ENCODE peak calls at places on chromosome 5, in six cellular contexts. G is CD8-positive, alpha-beta T cell; S is A549; A is breast epithelium; I is right lobe of liver; T is CD8-positive, alpha-beta memory T cell. X is an unnamed sample.

GRCh38 chr5:127596501-127596900 is 52.4 kb upstream of the CTXN3 start:
- DNase-seq in A (no peak), T (no peak), S (no peak), G (no peak), I (no peak), X (no peak)

GRCh38 chr5:159459132-159459627 is 128.9 kb upstream of the IL12B start:
- DNase-seq in I (no peak), S (no peak), G (no peak), A (no peak), T (no peak), X (no peak)

GRCh38 chr5:82924241-82924989 is 152.8 kb downstream of the TMEM167A start:
- DNase-seq in G (no peak), T (no peak), A (no peak), S (no peak), I (no peak), X (no peak)

GRCh38 chr5:89265511-89266169 is 382.7 kb upstream of the MEF2C start:
- DNase-seq in S (no peak), I (no peak), T (no peak), G (no peak), A (no peak), X (no peak)

GRCh38 chr5:140239939-140240700 is 62.8 kb downstream of the PFDN1 start:
- DNase-seq in T (peak; percentile 13), A (no peak), S (peak; percentile 76), G (peak; percentile 60), I (no peak), X (peak; percentile 55)

GRCh38 chr5:29040404-29040803 is 2002.0 kb upstream of the CDH9 start:
- DNase-seq in S (no peak), T (no peak), A (no peak), G (no peak), I (no peak), X (no peak)

GRCh38 chr5:102711525-102712240 is 43.4 kb upstream of the PAM start:
- DNase-seq in A (no peak), I (no peak), G (no peak), T (no peak), S (no peak), X (no peak)

GRCh38 chr5:137734962-137735530 is 843 bp downstream of the KLHL3 start:
- DNase-seq in I (peak; percentile 51), S (no peak), T (no peak), G (peak; percentile 59), A (no peak), X (no peak)

GRCh38 chr5:111626473-111627166 is 114.3 kb upstream of the STARD4 start:
- DNase-seq in T (no peak), I (no peak), G (no peak), S (no peak), A (no peak), X (no peak)

GRCh38 chr5:172904643-172905345 is 54.4 kb upstream of the RPL26L1 start:
- DNase-seq in I (peak; percentile 95), A (peak; percentile 97), G (no peak), S (peak; percentile 78), T (no peak), X (peak; percentile 80)

GRCh38 chr5:15560421-15560820 is 60.4 kb downstream of the FBXL7 start:
- DNase-seq in T (no peak), A (no peak), I (no peak), S (no peak), G (no peak), X (no peak)

GRCh38 chr5:172164773-172165212 is 23.2 kb downstream of the STK10 start:
- DNase-seq in G (no peak), A (no peak), T (no peak), S (no peak), I (no peak), X (peak; percentile 74)

GRCh38 chr5:140556438-140556837 is 835 bp downstream of the SRA1 start:
- DNase-seq in A (no peak), G (no peak), I (no peak), T (no peak), S (no peak), X (no peak)

GRCh38 chr5:25754895-25755294 is 1110.1 kb upstream of the CDH10 start:
- DNase-seq in A (no peak), S (peak; percentile 35), I (no peak), G (no peak), T (no peak), X (no peak)

GRCh38 chr5:11496127-11496719 is 408.0 kb downstream of the CTNND2 start:
- DNase-seq in T (no peak), G (no peak), I (no peak), A (no peak), S (no peak), X (peak; percentile 23)

GRCh38 chr5:621341-621761 is 9.2 kb downstream of the CEP72 start:
- DNase-seq in A (no peak), S (no peak), G (no peak), I (peak; percentile 36), T (no peak), X (no peak)

GRCh38 chr5:179143446-179143845 is 83.3 kb downstream of the ZNF354C start:
- DNase-seq in G (no peak), I (no peak), T (no peak), S (no peak), A (no peak), X (no peak)

GRCh38 chr5:67350185-67350584 is 153.6 kb upstream of the CD180 start:
- DNase-seq in S (no peak), T (no peak), G (no peak), I (no peak), A (no peak), X (no peak)

GRCh38 chr5:180648658-180649296 is 623 bp downstream of the FLT4 start:
- DNase-seq in I (no peak), G (peak; percentile 61), T (peak; percentile 13), S (peak; percentile 33), A (no peak), X (no peak)

GRCh38 chr5:56819027-56819881 is 3.9 kb downstream of the MAP3K1 start:
- DNase-seq in S (no peak), I (no peak), G (no peak), A (no peak), T (no peak), X (no peak)

GRCh38 chr5:51416149-51416548 is 32.9 kb downstream of the ISL1 start:
- DNase-seq in G (no peak), A (no peak), I (no peak), T (no peak), S (no peak), X (no peak)

GRCh38 chr5:172870261-172870806 is 36.3 kb downstream of the ERGIC1 start:
- DNase-seq in A (peak; percentile 39), T (no peak), S (peak; percentile 82), I (no peak), G (no peak), X (peak; percentile 76)

GRCh38 chr5:92676839-92677197 is 904.2 kb downstream of the NR2F1-AS1 start:
- DNase-seq in T (no peak), A (no peak), G (no peak), I (no peak), S (no peak), X (no peak)

GRCh38 chr5:148060881-148061280 is 2.9 kb upstream of the SPINK5 start:
- DNase-seq in A (no peak), S (no peak), G (no peak), I (no peak), T (no peak), X (no peak)

GRCh38 chr5:97181856-97182545 is 1.0 kb downstream of the RIOK2 start:
- DNase-seq in I (no peak), S (no peak), G (no peak), A (no peak), T (no peak), X (no peak)

DNA sequence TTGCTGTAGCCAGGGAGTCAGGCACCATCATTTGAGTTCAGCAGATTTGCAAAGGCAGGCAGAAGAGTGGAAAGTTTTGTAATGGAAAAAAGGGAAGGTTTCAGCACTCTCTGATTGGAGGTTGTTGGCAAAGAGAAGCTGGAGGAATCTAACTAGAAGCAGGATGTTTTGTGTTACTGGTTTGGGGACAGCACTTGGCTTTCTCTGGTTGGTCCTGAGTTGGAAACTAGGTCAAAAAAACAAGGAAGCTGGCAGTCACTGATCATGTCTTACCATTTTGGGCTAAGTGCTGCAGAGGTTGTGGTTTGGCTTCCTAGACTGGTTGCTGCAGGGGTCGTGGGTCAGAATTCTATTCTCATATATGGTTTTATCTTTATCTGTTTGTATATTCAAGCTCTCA is 189.8 kb downstream of the DRD1 start:
- DNase-seq in S (no peak), G (no peak), A (peak; percentile 17), T (no peak), I (no peak), X (peak; percentile 24)
- H3K27ac ChIP-seq in S (no peak overlapping the region), G (no peak overlapping the region), A (no peak overlapping the region), T (no peak overlapping the region), I (no peak overlapping the region), X (no peak overlapping the region)

GRCh38 chr5:115543931-115544370 is 624 bp downstream of the FEM1C start:
- DNase-seq in A (peak; percentile 42), I (no peak), G (peak; percentile 69), T (peak; percentile 46), S (peak; percentile 23), X (peak; percentile 51)

GRCh38 chr5:115543365-115543700 is 1.2 kb downstream of the FEM1C start:
- DNase-seq in A (no peak), I (no peak), S (no peak), G (no peak), T (no peak), X (no peak)

GRCh38 chr5:115541586-115541985 is 3.0 kb downstream of the FEM1C start:
- DNase-seq in A (no peak), T (no peak), G (no peak), S (no peak), I (no peak), X (no peak)

GRCh38 chr5:115542651-115543364 is 1.8 kb downstream of the FEM1C start:
- DNase-seq in S (no peak), I (no peak), A (no peak), G (no peak), T (no peak), X (no peak)

GRCh38 chr5:115542076-115542475 is 2.5 kb downstream of the FEM1C start:
- DNase-seq in S (no peak), A (no peak), T (no peak), G (no peak), I (no peak), X (no peak)
- H3K27ac ChIP-seq in S (no peak overlapping the region), A (peak overlapping the region; percentile 100), T (peak overlapping the region; percentile 1), G (no peak overlapping the region), I (peak overlapping the region; percentile 99), X (peak overlapping the region; percentile 98)

DNA sequence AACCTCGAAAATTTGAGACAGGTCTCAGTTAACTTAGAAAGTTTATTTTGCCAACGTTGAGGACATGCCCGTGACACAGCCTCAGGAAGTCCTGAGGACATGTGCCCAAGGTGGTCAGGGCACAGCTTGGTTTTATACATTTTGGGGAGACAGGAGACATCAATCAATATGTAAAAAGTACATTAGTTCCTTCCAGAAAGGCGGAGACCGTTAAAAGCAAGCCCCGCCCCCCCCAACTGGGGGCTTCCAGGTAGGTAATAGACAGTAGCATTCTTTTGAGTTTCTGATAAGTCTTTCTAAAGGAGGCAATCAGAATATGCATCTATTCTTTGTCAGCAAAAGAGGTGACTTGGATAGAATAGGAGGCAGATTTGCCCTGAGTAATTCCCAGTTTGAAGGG is 599 bp upstream of the MOCS2 start:
- DNase-seq in G (peak; percentile 49), I (no peak), S (no peak), T (no peak), A (no peak), X (no peak)
- H3K27ac ChIP-seq in G (peak overlapping the region; percentile 62), I (peak overlapping the region; percentile 87), S (peak overlapping the region; percentile 82), T (peak overlapping the region; percentile 45), A (peak overlapping the region; percentile 83), X (peak overlapping the region; percentile 83)

DNA sequence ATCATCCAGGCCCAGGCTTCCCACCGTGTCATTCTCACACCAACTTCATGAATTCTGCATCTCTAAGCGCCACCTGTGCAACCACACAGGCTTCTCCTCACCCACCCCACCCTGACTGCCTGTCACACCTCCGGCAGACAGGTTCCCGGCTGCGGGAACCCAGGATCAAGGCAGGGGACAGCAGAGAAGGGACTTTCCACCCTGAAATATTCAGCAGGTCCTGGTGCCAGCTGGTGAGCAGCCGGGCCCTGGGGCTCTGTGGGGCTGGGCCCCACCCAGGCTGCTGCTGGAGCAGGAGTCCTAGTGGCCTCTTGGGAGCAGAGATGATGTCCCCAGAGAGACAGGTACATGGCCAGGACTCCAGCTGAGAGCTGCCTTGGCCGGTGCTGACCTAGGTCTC is 12.7 kb downstream of the ANXA6 start:
- DNase-seq in T (no peak), I (no peak), G (no peak), S (no peak), A (no peak), X (no peak)
- H3K27ac ChIP-seq in T (no peak overlapping the region), I (no peak overlapping the region), G (peak overlapping the region; percentile 19), S (no peak overlapping the region), A (peak overlapping the region; percentile 29), X (no peak overlapping the region)